ENCODE peak calls at places on chromosome 11, in seven cellular contexts. One of them, this sample, is unnamed.

GRCh38 chr11:86040919-86041318 is 28.0 kb downstream of the PICALM start:
- DNase-seq in CD4-positive, CD25-positive, alpha-beta regulatory T cell: no peak
- DNase-seq in ovary: no peak
- DNase-seq in T-cell: no peak
- DNase-seq in stimulated activated CD4-positive, alpha-beta T cell treated with anti-CD3 and anti-CD28 coated beads, Interleukin-15, amount 100 ng/mL, for 1 hour: no peak
- DNase-seq in epithelial cell of esophagus: no peak
- DNase-seq in B cell: no peak
- DNase-seq in this sample: no peak

GRCh38 chr11:16299884-16300778 is 56.2 kb downstream of the SOX6 start:
- DNase-seq in CD4-positive, CD25-positive, alpha-beta regulatory T cell: no peak
- DNase-seq in T-cell: no peak
- DNase-seq in epithelial cell of esophagus: no peak
- DNase-seq in stimulated activated CD4-positive, alpha-beta T cell treated with anti-CD3 and anti-CD28 coated beads, Interleukin-15, amount 100 ng/mL, for 1 hour: no peak
- DNase-seq in ovary: no peak
- DNase-seq in B cell: no peak
- DNase-seq in this sample: no peak

GRCh38 chr11:68266936-68267880 is 4.6 kb downstream of the C11orf24 start:
- DNase-seq in T-cell: no peak
- DNase-seq in B cell: no peak
- DNase-seq in epithelial cell of esophagus: no peak
- DNase-seq in ovary: no peak
- DNase-seq in stimulated activated CD4-positive, alpha-beta T cell treated with anti-CD3 and anti-CD28 coated beads, Interleukin-15, amount 100 ng/mL, for 1 hour: no peak
- DNase-seq in CD4-positive, CD25-positive, alpha-beta regulatory T cell: no peak
- DNase-seq in this sample: no peak

GRCh38 chr11:133794205-133794604 is 51.1 kb downstream of the SPATA19 start:
- DNase-seq in T-cell: no peak
- DNase-seq in ovary: no peak
- DNase-seq in CD4-positive, CD25-positive, alpha-beta regulatory T cell: no peak
- DNase-seq in B cell: no peak
- DNase-seq in epithelial cell of esophagus: no peak
- DNase-seq in stimulated activated CD4-positive, alpha-beta T cell treated with anti-CD3 and anti-CD28 coated beads, Interleukin-15, amount 100 ng/mL, for 1 hour: no peak
- DNase-seq in this sample: no peak

GRCh38 chr11:70779433-70780245 is 381.3 kb downstream of the CTTN start:
- DNase-seq in T-cell: no peak
- DNase-seq in CD4-positive, CD25-positive, alpha-beta regulatory T cell: no peak
- DNase-seq in stimulated activated CD4-positive, alpha-beta T cell treated with anti-CD3 and anti-CD28 coated beads, Interleukin-15, amount 100 ng/mL, for 1 hour: no peak
- DNase-seq in B cell: no peak
- DNase-seq in ovary: no peak
- DNase-seq in epithelial cell of esophagus: no peak
- DNase-seq in this sample: no peak

GRCh38 chr11:133198326-133198725 is 334.0 kb downstream of the OPCML start:
- DNase-seq in epithelial cell of esophagus: no peak
- DNase-seq in CD4-positive, CD25-positive, alpha-beta regulatory T cell: no peak
- DNase-seq in stimulated activated CD4-positive, alpha-beta T cell treated with anti-CD3 and anti-CD28 coated beads, Interleukin-15, amount 100 ng/mL, for 1 hour: no peak
- DNase-seq in B cell: no peak
- DNase-seq in ovary: no peak
- DNase-seq in T-cell: no peak
- DNase-seq in this sample: no peak

GRCh38 chr11:65553301-65554001 is 4.7 kb downstream of the LTBP3 start:
- DNase-seq in T-cell: peak
- DNase-seq in ovary: peak
- DNase-seq in stimulated activated CD4-positive, alpha-beta T cell treated with anti-CD3 and anti-CD28 coated beads, Interleukin-15, amount 100 ng/mL, for 1 hour: peak
- DNase-seq in B cell: peak
- DNase-seq in CD4-positive, CD25-positive, alpha-beta regulatory T cell: peak
- DNase-seq in epithelial cell of esophagus: no peak
- DNase-seq in this sample: peak

GRCh38 chr11:43578346-43579170 is 102.0 kb upstream of the HSD17B12 start:
- DNase-seq in ovary: no peak
- DNase-seq in stimulated activated CD4-positive, alpha-beta T cell treated with anti-CD3 and anti-CD28 coated beads, Interleukin-15, amount 100 ng/mL, for 1 hour: no peak
- DNase-seq in B cell: no peak
- DNase-seq in CD4-positive, CD25-positive, alpha-beta regulatory T cell: no peak
- DNase-seq in T-cell: no peak
- DNase-seq in epithelial cell of esophagus: peak
- DNase-seq in this sample: no peak

GRCh38 chr11:10623797-10624761 is 55.6 kb upstream of the LYVE1 start:
- DNase-seq in T-cell: no peak
- DNase-seq in epithelial cell of esophagus: no peak
- DNase-seq in B cell: no peak
- DNase-seq in stimulated activated CD4-positive, alpha-beta T cell treated with anti-CD3 and anti-CD28 coated beads, Interleukin-15, amount 100 ng/mL, for 1 hour: no peak
- DNase-seq in CD4-positive, CD25-positive, alpha-beta regulatory T cell: no peak
- DNase-seq in ovary: peak
- DNase-seq in this sample: no peak

GRCh38 chr11:118003021-118003423 is 16.8 kb downstream of the IL10RA start:
- DNase-seq in epithelial cell of esophagus: no peak
- DNase-seq in ovary: no peak
- DNase-seq in CD4-positive, CD25-positive, alpha-beta regulatory T cell: peak
- DNase-seq in stimulated activated CD4-positive, alpha-beta T cell treated with anti-CD3 and anti-CD28 coated beads, Interleukin-15, amount 100 ng/mL, for 1 hour: no peak
- DNase-seq in B cell: no peak
- DNase-seq in T-cell: no peak
- DNase-seq in this sample: no peak

GRCh38 chr11:16630651-16631050 is 107.8 kb upstream of the C11orf58 start:
- DNase-seq in CD4-positive, CD25-positive, alpha-beta regulatory T cell: no peak
- DNase-seq in ovary: no peak
- DNase-seq in B cell: no peak
- DNase-seq in epithelial cell of esophagus: no peak
- DNase-seq in stimulated activated CD4-positive, alpha-beta T cell treated with anti-CD3 and anti-CD28 coated beads, Interleukin-15, amount 100 ng/mL, for 1 hour: no peak
- DNase-seq in T-cell: no peak
- DNase-seq in this sample: no peak

This sample was measured in colonic mucosa.